ENCODE peak calls at places on chromosomes 6 and 20, in nine cellular contexts. J is NCI-H2081; Q is GF-D8; C is NCI-H1092 treated with DMSO at 0.1 percent for 48 hours; A is GM03348; Z is left lung; V is right atrium auricular region; T is activated naive CD4-positive, alpha-beta T cell; K is activated CD8-positive, alpha-beta memory T cell treated with anti-CD3 and anti-CD28 coated beads, Interleukin-2, amount 10 ng/mL, durations not matched to agents 7 days and 5 days. W is an unnamed sample.

GRCh38 chr20:25376886-25377285 is 13.7 kb downstream of the ABHD12 start:
- DNase-seq in V (no peak), Q (no peak), C (no peak), J (no peak), A (no peak), K (no peak), T (no peak), Z (no peak), W (no peak)

GRCh38 chr20:25537890-25538289 is 47.4 kb downstream of the NINL start:
- DNase-seq in C (no peak), A (no peak), K (no peak), V (no peak), T (no peak), J (no peak), Z (no peak), Q (no peak), W (no peak)

GRCh38 chr20:36128463-36129176 is 25.9 kb upstream of the EPB41L1 start:
- DNase-seq in C (no peak), Q (no peak), J (no peak), T (no peak), Z (no peak), K (no peak), A (peak), V (no peak), W (no peak)

GRCh38 chr6:4957521-4958231 is 46.2 kb downstream of the RPP40 start:
- DNase-seq in V (peak), K (no peak), J (no peak), A (no peak), C (no peak), Q (no peak), T (no peak), Z (no peak), W (no peak)

GRCh38 chr6:9292975-9293374 is 857.6 kb upstream of the SLC35B3 start:
- DNase-seq in C (no peak), Q (no peak), J (no peak), Z (no peak), A (no peak), T (no peak), V (no peak), K (no peak), W (no peak)

GRCh38 chr6:106315765-106316375 is 9.7 kb downstream of the ATG5 start:
- DNase-seq in Q (no peak), V (no peak), Z (no peak), A (no peak), J (no peak), C (no peak), T (no peak), K (no peak), W (no peak)

GRCh38 chr6:14086701-14087100 is 30.9 kb upstream of the CD83 start:
- DNase-seq in V (no peak), T (no peak), C (no peak), J (no peak), Q (no peak), K (no peak), A (no peak), Z (no peak), W (no peak)

GRCh38 chr6:170122676-170123075 is 168.2 kb downstream of the DLL1 start:
- DNase-seq in A (no peak), C (no peak), J (no peak), Z (no peak), Q (no peak), K (no peak), T (no peak), V (peak), W (no peak)

GRCh38 chr6:2790588-2790987 is 25.4 kb downstream of the WRNIP1 start:
- DNase-seq in A (peak), J (no peak), C (no peak), Q (no peak), T (no peak), V (no peak), K (no peak), Z (no peak), W (no peak)

GRCh38 chr20:12166053-12166717 is 248.5 kb downstream of the BTBD3 start:
- DNase-seq in Q (no peak), C (no peak), A (peak), T (no peak), K (no peak), Z (no peak), J (no peak), V (peak), W (no peak)

GRCh38 chr20:53828673-53829085 is 235.0 kb upstream of the ZNF217 start:
- DNase-seq in V (no peak), T (no peak), A (peak), C (peak), Z (no peak), J (no peak), Q (no peak), K (no peak), W (no peak)

GRCh38 chr20:54189630-54190029 is 15.8 kb upstream of the CYP24A1 start:
- DNase-seq in Q (no peak), T (no peak), V (no peak), Z (no peak), K (no peak), J (no peak), C (no peak), A (no peak), W (no peak)

GRCh38 chr6:136403166-136403980 is 113.7 kb upstream of the BCLAF1 start:
- DNase-seq in A (peak), Z (no peak), V (no peak), K (no peak), T (no peak), J (no peak), Q (no peak), C (no peak), W (no peak)

GRCh38 chr20:35327074-35327976 is 35.1 kb upstream of the FAM83C start:
- DNase-seq in Z (no peak), J (no peak), V (no peak), Q (no peak), T (no peak), K (no peak), C (no peak), A (no peak), W (no peak)

GRCh38 chr6:149080511-149080910 is 237.0 kb upstream of the TAB2 start:
- DNase-seq in V (no peak), C (no peak), Q (no peak), K (no peak), Z (no peak), T (no peak), A (peak), J (no peak), W (no peak)

GRCh38 chr20:13929836-13930235 is 60.6 kb downstream of the SEL1L2 start:
- DNase-seq in C (no peak), T (no peak), A (no peak), J (no peak), Q (no peak), V (no peak), K (no peak), Z (no peak), W (no peak)

GRCh38 chr20:33026072-33026778 is 5.2 kb upstream of the BPIFB6 start:
- DNase-seq in Q (no peak), K (no peak), V (no peak), A (no peak), C (no peak), J (no peak), Z (no peak), T (no peak), W (no peak)

GRCh38 chr6:53280207-53280606 is 68.5 kb downstream of the ELOVL5 start:
- DNase-seq in Q (no peak), V (no peak), T (no peak), K (no peak), Z (no peak), C (no peak), J (peak), A (no peak), W (no peak)

GRCh38 chr6:109490708-109491107 is 7.7 kb upstream of the ZBTB24 start:
- DNase-seq in V (no peak), T (no peak), Q (no peak), J (no peak), K (no peak), C (no peak), A (no peak), Z (no peak), W (no peak)

GRCh38 chr6:105748737-105749161 is 337.4 kb upstream of the PRDM1 start:
- DNase-seq in T (no peak), C (no peak), J (no peak), Q (peak), A (no peak), Z (no peak), V (no peak), K (no peak), W (no peak)

GRCh38 chr6:1498491-1499113 is 109.2 kb downstream of the FOXF2 start:
- DNase-seq in C (no peak), Q (no peak), J (no peak), A (no peak), K (no peak), V (no peak), T (no peak), Z (peak), W (no peak)

GRCh38 chr6:65680232-65680631 is 26.8 kb downstream of the EYS start:
- DNase-seq in T (no peak), K (no peak), J (no peak), Z (no peak), V (no peak), C (no peak), Q (no peak), A (no peak), W (no peak)

GRCh38 chr20:3927486-3928291 is 38.5 kb downstream of the PANK2 start:
- DNase-seq in Q (peak), J (peak), V (peak), C (no peak), K (no peak), A (peak), T (no peak), Z (peak), W (no peak)

GRCh38 chr6:167209577-167209975 is 51.8 kb upstream of the GPR31 start:
- DNase-seq in K (peak), C (no peak), T (no peak), Q (no peak), A (no peak), V (no peak), Z (no peak), J (no peak), W (no peak)

GRCh38 chr6:164252952-164253351 is 838.4 kb downstream of the QKI start:
- DNase-seq in V (no peak), C (no peak), Z (no peak), K (no peak), Q (no peak), T (no peak), A (no peak), J (no peak), W (no peak)

GRCh38 chr6:137373296-137373695 is 120.9 kb downstream of the OLIG3 start:
- DNase-seq in Q (no peak), K (no peak), C (no peak), T (no peak), A (no peak), Z (no peak), V (no peak), J (no peak), W (no peak)

GRCh38 chr6:163405412-163406309 is 8.9 kb upstream of the QKI start:
- DNase-seq in J (no peak), A (peak), Q (peak), Z (peak), C (no peak), V (no peak), K (no peak), T (no peak), W (peak)

GRCh38 chr6:168035098-168035660 is 37.7 kb downstream of the KIF25 start:
- DNase-seq in Q (no peak), Z (peak), T (no peak), J (peak), V (peak), K (no peak), A (peak), C (peak), W (no peak)

GRCh38 chr6:33967266-33967767 is 163.5 kb upstream of the MLN start:
- DNase-seq in T (no peak), K (no peak), C (no peak), Q (no peak), A (no peak), J (no peak), V (no peak), Z (no peak), W (no peak)

GRCh38 chr6:143581835-143582480 is 70.4 kb upstream of the FUCA2 start:
- DNase-seq in C (no peak), A (peak), Z (no peak), T (no peak), V (no peak), K (no peak), Q (no peak), J (no peak), W (no peak)

GRCh38 chr6:34491091-34491430 is 25.2 kb downstream of the PACSIN1 start:
- DNase-seq in J (peak), T (no peak), C (no peak), A (peak), Z (no peak), V (no peak), Q (no peak), K (no peak), W (no peak)

GRCh38 chr6:30053682-30054081 is 7.4 kb upstream of the POLR1H start:
- DNase-seq in K (no peak), Z (no peak), T (no peak), Q (no peak), V (no peak), J (no peak), C (no peak), A (no peak), W (no peak)

GRCh38 chr20:17622851-17623508 is 53.1 kb downstream of the DSTN start:
- DNase-seq in J (no peak), Q (no peak), Z (peak), A (no peak), T (no peak), C (no peak), V (no peak), K (no peak), W (no peak)

GRCh38 chr6:159978291-159979135 is 9.6 kb downstream of the IGF2R start:
- DNase-seq in K (no peak), Q (peak), J (no peak), T (no peak), A (no peak), Z (no peak), C (peak), V (no peak), W (no peak)

GRCh38 chr6:124078169-124078568 is 274.5 kb downstream of the NKAIN2 start:
- DNase-seq in A (no peak), T (no peak), V (no peak), J (no peak), K (no peak), Z (no peak), Q (no peak), C (no peak), W (no peak)